ENCODE peak calls at places on chromosome 1, in four cellular contexts. V, Z, L and W are unnamed samples.
A peak's percentile ranks its signal among the peaks of the same experiment; 100 is the strongest.

GRCh38 chr1:30807318-30808066 is 49.9 kb upstream of the LAPTM5 start:
- DNase-seq in V (no peak), Z (no peak), L (no peak), W (peak; percentile 36)

GRCh38 chr1:86997538-86997937 is 83.1 kb downstream of the HS2ST1 start:
- DNase-seq in V (no peak), Z (no peak), L (no peak), W (no peak)

GRCh38 chr1:156838972-156839371 is 19.9 kb downstream of the INSRR start:
- DNase-seq in V (no peak), Z (no peak), L (peak; percentile 70), W (peak; percentile 64)

GRCh38 chr1:117167402-117167801 is 43.3 kb downstream of the VTCN1 start:
- DNase-seq in V (no peak), Z (peak; percentile 79), L (no peak), W (no peak)

GRCh38 chr1:179046808-179047636 is 21.3 kb downstream of the FAM20B start:
- DNase-seq in V (no peak), Z (no peak), L (no peak), W (no peak)

GRCh38 chr1:36594041-36594440 is 111.3 kb upstream of the CSF3R start:
- DNase-seq in V (no peak), Z (no peak), L (no peak), W (no peak)

GRCh38 chr1:31505884-31506497 is 70.3 kb upstream of the TINAGL1 start:
- DNase-seq in V (no peak), Z (peak; percentile 45), L (peak; percentile 47), W (peak; percentile 74)

GRCh38 chr1:115874497-115874896 is 33.6 kb upstream of the NHLH2 start:
- DNase-seq in V (no peak), Z (no peak), L (no peak), W (no peak)

GRCh38 chr1:194654956-194655355 is 1468.5 kb upstream of the B3GALT2 start:
- DNase-seq in V (no peak), Z (no peak), L (no peak), W (no peak)

GRCh38 chr1:66246371-66247262 is 287.3 kb upstream of the SGIP1 start:
- DNase-seq in V (no peak), Z (no peak), L (no peak), W (no peak)